ENCODE peak calls at places on chromosomes 16 and 17, in six cellular contexts. O is AG04450, Y is K562, Z is fibroblast of mammary gland, P is brain microvascular endothelial cell, K is MCF 10A. E is an unnamed sample.

GRCh38 chr16:17457513-17457912 is 13.2 kb downstream of the XYLT1 start:
- DNase-seq in O (no peak), Y (no peak), Z (no peak), P (no peak), K (no peak), E (no peak)

GRCh38 chr16:53784312-53784711 is 80.4 kb downstream of the FTO start:
- DNase-seq in O (no peak), Y (no peak), Z (no peak), P (no peak), K (peak), E (peak)

GRCh38 chr16:70730016-70730415 is 44.2 kb upstream of the MTSS2 start:
- DNase-seq in O (no peak), Y (no peak), Z (no peak), P (no peak), K (no peak), E (no peak)

GRCh38 chr17:78449983-78450382 is 71.5 kb downstream of the PGS1 start:
- DNase-seq in O (no peak), Y (no peak), Z (no peak), P (no peak), K (no peak), E (no peak)

GRCh38 chr16:1319041-1319440 is 9.6 kb downstream of the UBE2I start:
- DNase-seq in O (no peak), Y (no peak), Z (no peak), P (no peak), K (no peak), E (no peak)

GRCh38 chr16:86566601-86566965 is at the start of gene FOXC2:
- DNase-seq in O (peak), Y (peak), Z (peak), P (peak), K (peak), E (peak)

GRCh38 chr17:78064708-78065107 is 63.8 kb downstream of the TMC6 start:
- DNase-seq in O (no peak), Y (no peak), Z (no peak), P (no peak), K (no peak), E (no peak)

GRCh38 chr16:77376358-77376757 is 58.5 kb downstream of the ADAMTS18 start:
- DNase-seq in O (no peak), Y (no peak), Z (peak), P (no peak), K (peak), E (no peak)

GRCh38 chr17:82065638-82066303 is at the start of gene DUS1L:
- DNase-seq in O (no peak), Y (peak), Z (peak), P (no peak), K (peak), E (no peak)

GRCh38 chr16:55233464-55233863 is 90.5 kb upstream of the IRX6 start:
- DNase-seq in O (no peak), Y (no peak), Z (no peak), P (no peak), K (no peak), E (no peak)

GRCh38 chr17:82876149-82876548 is 36.3 kb upstream of the ZNF750 start:
- DNase-seq in O (no peak), Y (peak), Z (peak), P (peak), K (peak), E (peak)

GRCh38 chr16:86063696-86064405 is 164.9 kb downstream of the IRF8 start:
- DNase-seq in O (no peak), Y (no peak), Z (no peak), P (no peak), K (no peak), E (no peak)

GRCh38 chr16:54056921-54057320 is 229.7 kb downstream of the IRX3 start:
- DNase-seq in O (no peak), Y (no peak), Z (no peak), P (no peak), K (no peak), E (no peak)

GRCh38 chr16:31085873-31086628 is 2.7 kb downstream of the PRSS53 start:
- DNase-seq in O (no peak), Y (no peak), Z (no peak), P (no peak), K (no peak), E (no peak)

GRCh38 chr16:74100405-74101316 is 196.0 kb upstream of the PSMD7 start:
- DNase-seq in O (no peak), Y (no peak), Z (no peak), P (no peak), K (no peak), E (no peak)

GRCh38 chr17:48161127-48161905 is 53.8 kb downstream of the SNX11 start:
- DNase-seq in O (no peak), Y (no peak), Z (no peak), P (no peak), K (no peak), E (no peak)

GRCh38 chr17:48162946-48163506 is 55.5 kb downstream of the SNX11 start:
- DNase-seq in O (no peak), Y (no peak), Z (no peak), P (no peak), K (no peak), E (no peak)

GRCh38 chr17:48160177-48160967 is 52.8 kb downstream of the SNX11 start:
- DNase-seq in O (no peak), Y (no peak), Z (no peak), P (no peak), K (no peak), E (no peak)

GRCh38 chr17:48162305-48162934 is 54.9 kb downstream of the SNX11 start:
- DNase-seq in O (no peak), Y (no peak), Z (no peak), P (no peak), K (no peak), E (no peak)

DNA sequence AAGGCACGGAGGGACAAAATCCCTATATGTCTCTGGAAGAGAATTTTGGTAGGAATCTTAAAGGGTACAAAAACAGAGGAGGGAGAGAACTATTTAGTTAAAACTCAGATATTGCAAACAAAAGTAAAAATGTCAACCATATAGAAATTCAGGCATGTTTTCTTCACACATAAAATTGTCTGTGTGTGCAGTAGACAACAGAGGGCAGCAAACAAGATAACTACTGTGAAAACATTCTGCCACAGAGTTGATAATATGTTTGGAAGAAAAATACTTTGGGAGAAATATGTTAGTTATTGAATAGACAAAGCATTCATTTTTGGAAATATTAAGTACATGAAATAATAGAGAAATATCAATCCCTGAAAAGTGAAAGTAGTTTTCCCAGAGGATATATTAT is 56.2 kb downstream of the SNX11 start:
- DNase-seq in O (no peak), Y (no peak), Z (no peak), P (no peak), K (no peak), E (no peak)
- TF ChIP-seq CTCF in O (no peak), Y (no peak), Z (no peak), P (no peak), K (peak), E (no peak)

GRCh38 chr16:60091076-60091475 is 1357.0 kb upstream of the GOT2 start:
- DNase-seq in O (no peak), Y (no peak), Z (no peak), P (no peak), K (no peak), E (no peak)
- TF ChIP-seq CTCF in O (no peak), Y (no peak), Z (no peak), P (no peak), K (no peak), E (no peak)

DNA sequence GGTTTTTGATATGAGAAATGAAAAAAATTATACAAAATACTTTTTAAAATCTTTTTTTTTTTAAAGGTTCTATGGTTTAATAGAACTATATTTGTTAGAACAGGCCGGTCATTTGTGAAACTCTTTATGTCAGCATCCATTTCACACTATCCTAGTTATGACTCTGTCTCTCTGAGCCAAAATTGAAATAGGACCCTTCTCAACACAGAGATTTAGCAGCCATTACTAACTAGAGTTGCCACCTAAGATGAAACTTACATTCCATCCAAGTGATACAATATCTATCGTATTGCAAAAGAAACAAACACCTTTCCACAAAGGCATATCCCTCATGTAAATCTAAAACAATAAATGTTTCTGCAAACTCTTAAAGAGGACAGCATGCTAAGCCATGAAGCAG is 249.8 kb downstream of the CDH11 start:
- DNase-seq in O (no peak), Y (no peak), Z (no peak), P (no peak), K (no peak), E (peak)
- TF ChIP-seq CTCF in O (no peak), Y (no peak), Z (no peak), P (no peak), K (no peak), E (no peak)

DNA sequence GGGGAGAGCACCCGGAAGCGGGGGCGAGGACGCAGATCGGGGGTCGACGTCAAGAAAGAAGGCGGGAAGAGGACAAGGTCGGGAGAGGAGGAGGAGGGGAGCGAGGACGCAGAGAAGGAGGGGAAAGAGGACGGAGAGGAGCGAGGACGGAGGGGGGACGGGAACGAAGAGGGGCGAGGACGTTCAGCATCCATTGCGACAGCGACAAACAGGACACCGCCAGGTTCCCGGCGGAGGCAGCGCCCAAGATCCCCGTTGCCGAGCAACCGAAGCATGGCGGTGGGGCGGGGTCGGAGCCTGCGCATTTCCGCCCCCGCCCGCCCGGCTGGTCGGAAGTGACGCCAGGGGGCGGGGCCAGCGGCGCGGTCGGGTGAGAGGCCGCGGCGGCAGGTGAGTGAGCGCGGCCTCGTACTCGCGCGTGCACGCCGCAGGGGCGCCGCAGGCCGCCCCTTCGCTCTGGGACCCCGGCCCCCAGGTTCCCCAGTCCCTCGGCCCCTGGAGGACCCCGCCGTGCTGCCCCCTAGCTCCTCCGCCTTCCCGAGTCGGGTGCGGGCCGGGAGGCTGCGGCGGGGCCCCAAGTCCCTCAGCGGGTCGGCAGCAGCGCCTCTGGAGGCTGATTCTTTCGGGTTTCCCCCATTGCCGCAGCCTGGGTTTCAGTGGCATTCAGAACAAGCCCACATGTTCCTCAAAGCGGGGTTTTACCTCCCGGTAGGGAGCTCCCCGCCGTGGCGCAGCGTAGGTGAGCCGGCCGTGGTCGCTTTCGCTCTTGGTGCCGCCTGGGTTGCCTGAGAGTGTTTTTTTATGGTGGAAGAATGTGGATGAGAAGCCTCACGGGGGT is at the start of gene FAM234A:
- DNase-seq in O (peak), Y (peak), Z (peak), P (peak), K (peak), E (peak)
- TF ChIP-seq CTCF in O (peak), Y (peak), Z (peak), P (peak), K (peak), E (peak)